ENCODE peak calls at places on chromosomes 2 and 18, in four cellular contexts. V is GM12878, U is HepG2, B is K562. K is an unnamed sample.

GRCh38 chr2:75102011-75102410 is 97.3 kb downstream of the TACR1 start:
- DNase-seq in U (no peak), B (no peak), V (no peak), K (no peak)

GRCh38 chr18:77464917-77465316 is 215.3 kb downstream of the GALR1 start:
- DNase-seq in B (no peak), U (no peak), V (no peak), K (no peak)

GRCh38 chr2:115077594-115077993 is 635.2 kb downstream of the DPP10 start:
- DNase-seq in B (no peak), V (no peak), U (no peak), K (no peak)

GRCh38 chr2:219570194-219570923 is 980 bp downstream of the OBSL1 start:
- DNase-seq in V (no peak), B (peak; percentile 21), U (no peak), K (peak; percentile 40)

GRCh38 chr2:3575534-3576324 is 669 bp downstream of the RPS7 start:
- DNase-seq in U (no peak), B (peak; percentile 29), V (no peak), K (no peak)

GRCh38 chr2:37877457-37878315 is 47.4 kb upstream of the RMDN2 start:
- DNase-seq in B (peak; percentile 59), U (peak; percentile 62), V (no peak), K (peak; percentile 59)

GRCh38 chr18:42274488-42275137 is 319.6 kb downstream of the PIK3C3 start:
- DNase-seq in V (no peak), B (no peak), U (peak; percentile 62), K (peak; percentile 34)

GRCh38 chr2:237629188-237629534 is 1.8 kb downstream of the LRRFIP1 start:
- DNase-seq in B (no peak), U (no peak), V (no peak), K (no peak)

GRCh38 chr2:44934521-44934961 is 7.0 kb upstream of the SIX3 start:
- DNase-seq in V (no peak), B (no peak), U (no peak), K (no peak)

GRCh38 chr2:49901202-49901865 is 747.0 kb upstream of the FSHR start:
- DNase-seq in U (no peak), V (no peak), B (no peak), K (no peak)
- TF ChIP-seq POLR2AphosphoS2 in U (no peak), V (no peak), B (no peak), K (no peak)

DNA sequence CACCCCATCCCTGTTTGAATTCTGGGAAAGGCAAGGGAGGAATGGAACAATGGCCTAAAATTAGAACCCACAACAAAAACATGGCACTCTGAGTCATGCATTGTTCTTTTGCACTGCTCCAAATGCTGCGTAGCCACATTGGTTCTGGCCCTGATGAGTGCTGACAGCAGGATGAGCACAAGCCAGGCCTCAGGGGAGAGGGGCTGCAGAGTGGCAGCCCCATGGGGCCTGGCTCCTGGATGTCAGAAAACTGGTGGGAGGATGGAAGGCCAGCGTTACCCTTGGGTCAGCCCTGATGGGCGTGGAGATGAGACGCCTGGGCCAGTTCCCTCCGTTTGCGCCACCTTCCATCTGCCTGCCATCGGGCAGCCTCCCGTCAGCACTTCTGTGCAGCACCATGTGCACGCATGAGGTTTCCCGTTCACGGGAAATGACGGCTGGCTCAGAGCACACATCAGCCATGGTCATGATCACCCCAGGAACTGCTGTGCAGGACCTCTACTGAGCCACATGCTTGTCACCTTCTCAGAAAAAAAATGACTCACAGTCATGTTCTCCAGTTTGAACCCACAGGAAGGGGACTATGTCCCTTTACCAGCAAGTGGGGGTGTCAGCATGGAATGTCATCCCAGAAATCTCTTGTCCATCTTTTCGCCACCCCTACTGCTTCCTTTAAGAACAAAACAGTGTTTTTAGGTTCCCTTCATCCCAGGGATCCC is 65.5 kb downstream of the CYP26B1 start:
- DNase-seq in B (no peak), V (no peak), U (no peak), K (no peak)
- TF ChIP-seq POLR2AphosphoS2 in B (no peak), V (no peak), U (no peak), K (no peak)

GRCh38 chr2:151976945-151977353 is 121.9 kb downstream of the CACNB4 start:
- DNase-seq in U (no peak), B (no peak), V (peak; percentile 40), K (no peak)
- TF ChIP-seq POLR2AphosphoS2 in U (no peak), B (no peak), V (no peak), K (no peak)

DNA sequence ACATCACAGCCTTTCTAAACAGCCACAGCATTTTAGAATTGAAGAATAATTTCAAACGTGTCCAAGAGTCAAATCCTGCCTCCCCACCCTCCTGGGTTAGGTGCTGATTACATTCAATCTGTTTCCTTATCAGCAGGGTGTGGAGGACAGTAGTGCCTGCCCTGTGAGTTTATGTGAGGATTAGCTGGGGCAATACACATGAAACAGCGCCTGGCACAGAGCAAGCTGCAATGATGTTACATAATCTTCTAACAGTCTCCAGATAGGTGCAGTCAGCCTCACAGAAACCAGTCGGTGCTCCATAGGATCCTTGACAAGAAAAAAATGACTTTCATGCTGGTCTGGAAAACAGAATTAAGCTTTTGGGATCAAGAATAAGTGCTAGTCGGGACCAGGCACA is 91.7 kb upstream of the ITGA6 start:
- DNase-seq in U (no peak), V (no peak), B (no peak), K (no peak)
- TF ChIP-seq POLR2AphosphoS2 in U (no peak), V (no peak), B (no peak), K (no peak)

GRCh38 chr2:40497251-40497859 is 45.5 kb upstream of the SLC8A1 start:
- DNase-seq in B (no peak), U (no peak), V (no peak), K (no peak)
- TF ChIP-seq POLR2AphosphoS2 in B (no peak), U (no peak), V (no peak), K (no peak)

GRCh38 chr18:26089247-26090129 is 925 bp downstream of the SS18 start:
- DNase-seq in B (no peak), V (no peak), U (peak; percentile 6), K (peak; percentile 35)
- TF ChIP-seq POLR2AphosphoS2 in B (no peak), V (no peak), U (no peak), K (no peak)